ENCODE peak calls at places on chromosome 22, in ten cellular contexts. L, G, E, S, B, C, N, O, M and A are unnamed samples.

GRCh38 chr22:47002692-47003091 is 240.2 kb downstream of the TBC1D22A start:
- DNase-seq in L (no peak), M (no peak), E (no peak), C (no peak), S (no peak), N (no peak), B (no peak), O (no peak), G (no peak), A (no peak)

GRCh38 chr22:21003782-21004181 is 1.9 kb upstream of the THAP7 start:
- DNase-seq in G (no peak), B (no peak), N (no peak), L (no peak), E (no peak), C (no peak), M (no peak), S (no peak), O (no peak), A (no peak)

GRCh38 chr22:48531108-48531507 is 1296.6 kb downstream of the BRD1 start:
- DNase-seq in G (no peak), B (no peak), S (no peak), M (no peak), O (no peak), C (no peak), L (no peak), E (no peak), N (no peak), A (no peak)

GRCh38 chr22:39985383-39986045 is 9.2 kb upstream of the FAM83F start:
- DNase-seq in L (no peak), E (no peak), C (no peak), B (no peak), S (no peak), O (no peak), G (no peak), N (no peak), M (no peak), A (no peak)

GRCh38 chr22:22882033-22882717 is 5.4 kb upstream of the IGLL5 start:
- DNase-seq in L (no peak), N (no peak), C (peak), E (no peak), B (no peak), S (no peak), M (no peak), O (no peak), G (no peak), A (no peak)

GRCh38 chr22:41021655-41022454 is 70.5 kb upstream of the EP300 start:
- DNase-seq in B (no peak), E (peak), C (peak), L (peak), O (no peak), M (peak), S (no peak), N (peak), G (peak), A (no peak)

GRCh38 chr22:44210721-44211120 is 30.0 kb downstream of the PARVG start:
- DNase-seq in C (peak), L (no peak), B (no peak), G (no peak), M (no peak), E (no peak), S (peak), O (peak), N (no peak), A (no peak)

GRCh38 chr22:49321477-49322055 is 506.1 kb downstream of the BRD1 start:
- DNase-seq in E (no peak), G (peak), B (no peak), M (no peak), L (no peak), O (no peak), S (no peak), N (no peak), C (no peak), A (no peak)

GRCh38 chr22:48718818-48719500 is 1108.7 kb downstream of the BRD1 start:
- DNase-seq in E (no peak), S (no peak), N (no peak), G (no peak), M (no peak), O (no peak), L (no peak), B (no peak), C (no peak), A (no peak)

GRCh38 chr22:49638788-49639187 is 188.9 kb downstream of the BRD1 start:
- DNase-seq in N (no peak), B (no peak), E (no peak), O (no peak), M (no peak), S (no peak), L (no peak), C (peak), G (no peak), A (no peak)

GRCh38 chr22:22702159-22702873 is 57.9 kb downstream of the GGTLC2 start:
- DNase-seq in O (no peak), N (no peak), E (no peak), C (peak), L (no peak), G (no peak), M (no peak), S (no peak), B (no peak), A (no peak)

GRCh38 chr22:27100789-27101188 is 443.4 kb downstream of the MIAT start:
- DNase-seq in L (peak), N (peak), E (no peak), S (no peak), B (no peak), C (no peak), O (no peak), G (peak), M (no peak), A (peak)

GRCh38 chr22:35421121-35421520 is 21.2 kb downstream of the MCM5 start:
- DNase-seq in C (no peak), G (no peak), E (no peak), L (no peak), O (no peak), S (no peak), M (no peak), B (no peak), N (no peak), A (no peak)

GRCh38 chr22:19879248-19879575 is 24.5 kb upstream of the GNB1L start:
- DNase-seq in B (no peak), N (no peak), O (no peak), C (no peak), L (no peak), M (no peak), G (no peak), S (no peak), E (no peak), A (no peak)

GRCh38 chr22:38707346-38707745 is 1.6 kb downstream of the GTPBP1 start:
- DNase-seq in E (no peak), S (no peak), O (no peak), L (no peak), C (peak), M (no peak), N (no peak), B (no peak), G (no peak), A (no peak)

GRCh38 chr22:29773233-29773632 is 6.1 kb downstream of the UQCR10 start:
- DNase-seq in S (no peak), E (no peak), L (no peak), M (no peak), B (no peak), O (no peak), G (no peak), N (no peak), C (peak), A (no peak)

GRCh38 chr22:50317178-50317577 is 9.6 kb downstream of the DENND6B start:
- DNase-seq in N (no peak), G (no peak), L (no peak), B (no peak), S (no peak), M (no peak), O (no peak), E (no peak), C (no peak), A (no peak)

GRCh38 chr22:31230871-31231621 is 18.9 kb downstream of the LIMK2 start:
- DNase-seq in S (peak), G (peak), C (peak), L (no peak), B (peak), E (peak), M (no peak), O (no peak), N (no peak), A (no peak)

GRCh38 chr22:19800761-19801244 is 40.2 kb downstream of the TBX1 start:
- DNase-seq in G (no peak), C (peak), M (no peak), N (no peak), B (no peak), O (no peak), S (no peak), L (peak), E (no peak), A (no peak)

GRCh38 chr22:17470880-17471500 is 92.3 kb upstream of the SLC25A18 start:
- DNase-seq in L (no peak), B (no peak), G (no peak), M (no peak), N (no peak), C (no peak), E (no peak), O (no peak), S (no peak), A (no peak)

GRCh38 chr22:43096420-43096819 is 7.2 kb upstream of the TTLL1 start:
- DNase-seq in N (no peak), C (no peak), S (no peak), L (no peak), M (no peak), B (no peak), G (no peak), O (no peak), E (no peak), A (no peak)

GRCh38 chr22:49197500-49197899 is 630.2 kb downstream of the BRD1 start:
- DNase-seq in O (no peak), N (no peak), M (no peak), C (no peak), B (no peak), L (no peak), G (peak), S (no peak), E (no peak), A (peak)

GRCh38 chr22:50621948-50622722 is 5.8 kb downstream of the ARSA start:
- DNase-seq in C (peak), O (no peak), S (no peak), M (no peak), N (no peak), B (no peak), L (no peak), E (no peak), G (no peak), A (no peak)

GRCh38 chr22:22901578-22902218 is 14.1 kb downstream of the IGLL5 start:
- DNase-seq in E (no peak), O (no peak), C (no peak), L (no peak), S (no peak), M (no peak), N (no peak), B (no peak), G (no peak), A (no peak)